ENCODE peak calls at places on chromosomes 13 and 19, in nine cellular contexts. One of them, this sample, is unnamed.

GRCh38 chr13:77994166-77994565 is 75.5 kb upstream of the EDNRB start:
- DNase-seq in GM12892: no peak
- DNase-seq in EH: no peak
- DNase-seq in WTC11: no peak
- DNase-seq in ecto neural progenitor cell: no peak
- DNase-seq in GM13977: no peak
- DNase-seq in pancreas: no peak
- DNase-seq in NAMALWA: no peak
- DNase-seq in cardiac fibroblast: no peak
- DNase-seq in this sample: no peak

GRCh38 chr13:75250526-75251183 is 231.3 kb downstream of the TBC1D4 start:
- DNase-seq in GM12892: no peak
- DNase-seq in EH: peak; percentile 44
- DNase-seq in WTC11: no peak
- DNase-seq in ecto neural progenitor cell: no peak
- DNase-seq in GM13977: no peak
- DNase-seq in pancreas: no peak
- DNase-seq in NAMALWA: no peak
- DNase-seq in cardiac fibroblast: peak; percentile 69
- DNase-seq in this sample: no peak

GRCh38 chr19:4229179-4229931 is at the start of gene EBI3:
- DNase-seq in GM12892: peak; percentile 60
- DNase-seq in EH: peak; percentile 62
- DNase-seq in WTC11: no peak
- DNase-seq in ecto neural progenitor cell: no peak
- DNase-seq in GM13977: peak; percentile 83
- DNase-seq in pancreas: no peak
- DNase-seq in NAMALWA: no peak
- DNase-seq in cardiac fibroblast: peak; percentile 64
- DNase-seq in this sample: no peak

GRCh38 chr13:44219808-44220544 is 153.6 kb upstream of the SERP2 start:
- DNase-seq in GM12892: no peak
- DNase-seq in EH: peak; percentile 49
- DNase-seq in WTC11: no peak
- DNase-seq in ecto neural progenitor cell: no peak
- DNase-seq in GM13977: no peak
- DNase-seq in pancreas: peak; percentile 22
- DNase-seq in NAMALWA: no peak
- DNase-seq in cardiac fibroblast: peak; percentile 63
- DNase-seq in this sample: peak; percentile 66

GRCh38 chr13:48571121-48571901 is 38.4 kb upstream of the RCBTB2 start:
- DNase-seq in GM12892: no peak
- DNase-seq in EH: peak; percentile 78
- DNase-seq in WTC11: no peak
- DNase-seq in ecto neural progenitor cell: no peak
- DNase-seq in GM13977: no peak
- DNase-seq in pancreas: no peak
- DNase-seq in NAMALWA: no peak
- DNase-seq in cardiac fibroblast: peak; percentile 83
- DNase-seq in this sample: no peak

GRCh38 chr19:12970070-12970820 is 869 bp downstream of the DAND5 start:
- DNase-seq in GM12892: no peak
- DNase-seq in EH: no peak
- DNase-seq in WTC11: no peak
- DNase-seq in ecto neural progenitor cell: no peak
- DNase-seq in GM13977: no peak
- DNase-seq in pancreas: no peak
- DNase-seq in NAMALWA: no peak
- DNase-seq in cardiac fibroblast: no peak
- DNase-seq in this sample: no peak

GRCh38 chr19:14073925-14074838 is 1.6 kb downstream of the MISP3 start:
- DNase-seq in GM12892: no peak
- DNase-seq in EH: no peak
- DNase-seq in WTC11: no peak
- DNase-seq in ecto neural progenitor cell: no peak
- DNase-seq in GM13977: peak; percentile 41
- DNase-seq in pancreas: no peak
- DNase-seq in NAMALWA: no peak
- DNase-seq in cardiac fibroblast: no peak
- DNase-seq in this sample: no peak

GRCh38 chr19:16405091-16405490 is 66.7 kb downstream of the EPS15L1 start:
- DNase-seq in GM12892: no peak
- DNase-seq in EH: no peak
- DNase-seq in WTC11: no peak
- DNase-seq in ecto neural progenitor cell: no peak
- DNase-seq in GM13977: no peak
- DNase-seq in pancreas: no peak
- DNase-seq in NAMALWA: no peak
- DNase-seq in cardiac fibroblast: no peak
- DNase-seq in this sample: no peak

GRCh38 chr13:99956473-99957349 is 14.9 kb downstream of the ZIC5 start:
- DNase-seq in GM12892: no peak
- DNase-seq in EH: no peak
- DNase-seq in WTC11: peak; percentile 39
- DNase-seq in ecto neural progenitor cell: peak; percentile 70
- DNase-seq in GM13977: peak; percentile 55
- DNase-seq in pancreas: no peak
- DNase-seq in NAMALWA: no peak
- DNase-seq in cardiac fibroblast: no peak
- DNase-seq in this sample: no peak

GRCh38 chr19:4386038-4386782 is 14.1 kb downstream of the SH3GL1 start:
- DNase-seq in GM12892: no peak
- DNase-seq in EH: no peak
- DNase-seq in WTC11: no peak
- DNase-seq in ecto neural progenitor cell: no peak
- DNase-seq in GM13977: no peak
- DNase-seq in pancreas: no peak
- DNase-seq in NAMALWA: no peak
- DNase-seq in cardiac fibroblast: no peak
- DNase-seq in this sample: no peak

GRCh38 chr19:10402441-10403038 is 802 bp downstream of the CDC37 start:
- DNase-seq in GM12892: no peak
- DNase-seq in EH: peak; percentile 64
- DNase-seq in WTC11: no peak
- DNase-seq in ecto neural progenitor cell: no peak
- DNase-seq in GM13977: no peak
- DNase-seq in pancreas: no peak
- DNase-seq in NAMALWA: no peak
- DNase-seq in cardiac fibroblast: peak; percentile 52
- DNase-seq in this sample: no peak